ENCODE peak calls at places on chromosomes 6 and 20, in six cellular contexts. One of them, this sample, is unnamed.
A peak's percentile ranks its signal among the peaks of the same experiment; 100 is the strongest.

GRCh38 chr6:78594667-78595051 is 272.7 kb upstream of the IRAK1BP1 start:
- DNase-seq in left ventricle myocardium inferior: no peak
- DNase-seq in natural killer cell: no peak
- DNase-seq in B cell: no peak
- DNase-seq in colonic mucosa: no peak
- DNase-seq in DND-41: no peak
- DNase-seq in this sample: no peak

GRCh38 chr6:36244641-36245280 is 25.1 kb upstream of the PNPLA1 start:
- DNase-seq in natural killer cell: no peak
- DNase-seq in DND-41: no peak
- DNase-seq in B cell: no peak
- DNase-seq in left ventricle myocardium inferior: no peak
- DNase-seq in colonic mucosa: no peak
- DNase-seq in this sample: no peak

GRCh38 chr20:4814696-4815252 is 93.1 kb downstream of the PRND start:
- DNase-seq in natural killer cell: no peak
- DNase-seq in B cell: peak; percentile 75
- DNase-seq in DND-41: no peak
- DNase-seq in colonic mucosa: no peak
- DNase-seq in left ventricle myocardium inferior: peak; percentile 35
- DNase-seq in this sample: no peak

GRCh38 chr20:61502433-61502832 is 250.4 kb downstream of the CDH4 start:
- DNase-seq in colonic mucosa: no peak
- DNase-seq in left ventricle myocardium inferior: no peak
- DNase-seq in natural killer cell: no peak
- DNase-seq in B cell: no peak
- DNase-seq in DND-41: no peak
- DNase-seq in this sample: no peak

GRCh38 chr20:29689411-29690225 is 1567.8 kb upstream of the DEFB115 start:
- DNase-seq in DND-41: peak; percentile 84
- DNase-seq in colonic mucosa: no peak
- DNase-seq in B cell: no peak
- DNase-seq in left ventricle myocardium inferior: peak; percentile 28
- DNase-seq in natural killer cell: no peak
- DNase-seq in this sample: no peak

GRCh38 chr6:139256087-139256486 is 35.7 kb downstream of the TXLNB start:
- DNase-seq in colonic mucosa: no peak
- DNase-seq in natural killer cell: no peak
- DNase-seq in left ventricle myocardium inferior: no peak
- DNase-seq in DND-41: no peak
- DNase-seq in B cell: no peak
- DNase-seq in this sample: no peak

GRCh38 chr20:5886788-5887187 is 63.5 kb downstream of the TRMT6 start:
- DNase-seq in B cell: no peak
- DNase-seq in natural killer cell: no peak
- DNase-seq in DND-41: no peak
- DNase-seq in colonic mucosa: no peak
- DNase-seq in left ventricle myocardium inferior: peak; percentile 20
- DNase-seq in this sample: no peak

GRCh38 chr6:150806790-150807189 is 58.7 kb upstream of the MTHFD1L start:
- DNase-seq in natural killer cell: no peak
- DNase-seq in left ventricle myocardium inferior: no peak
- DNase-seq in B cell: no peak
- DNase-seq in DND-41: no peak
- DNase-seq in colonic mucosa: no peak
- DNase-seq in this sample: no peak

GRCh38 chr6:39003488-39003887 is 45.1 kb upstream of the GLP1R start:
- DNase-seq in natural killer cell: no peak
- DNase-seq in B cell: no peak
- DNase-seq in left ventricle myocardium inferior: no peak
- DNase-seq in DND-41: no peak
- DNase-seq in colonic mucosa: no peak
- DNase-seq in this sample: no peak

GRCh38 chr6:105151644-105152043 is 28.2 kb downstream of the POPDC3 start:
- DNase-seq in left ventricle myocardium inferior: no peak
- DNase-seq in B cell: no peak
- DNase-seq in DND-41: no peak
- DNase-seq in colonic mucosa: no peak
- DNase-seq in natural killer cell: no peak
- DNase-seq in this sample: no peak

GRCh38 chr6:55882731-55883595 is 7.6 kb upstream of the BMP5 start:
- DNase-seq in B cell: no peak
- DNase-seq in colonic mucosa: no peak
- DNase-seq in left ventricle myocardium inferior: no peak
- DNase-seq in natural killer cell: no peak
- DNase-seq in DND-41: no peak
- DNase-seq in this sample: peak; percentile 65

GRCh38 chr6:105443941-105444340 is 41.1 kb upstream of the PREP start:
- DNase-seq in B cell: no peak
- DNase-seq in DND-41: no peak
- DNase-seq in colonic mucosa: no peak
- DNase-seq in natural killer cell: no peak
- DNase-seq in left ventricle myocardium inferior: no peak
- DNase-seq in this sample: no peak

GRCh38 chr6:37324131-37325033 is 29.4 kb upstream of the RNF8 start:
- DNase-seq in colonic mucosa: no peak
- DNase-seq in natural killer cell: no peak
- DNase-seq in DND-41: no peak
- DNase-seq in B cell: no peak
- DNase-seq in left ventricle myocardium inferior: no peak
- DNase-seq in this sample: no peak

GRCh38 chr20:8205996-8206395 is 73.9 kb downstream of the PLCB1 start:
- DNase-seq in natural killer cell: no peak
- DNase-seq in DND-41: no peak
- DNase-seq in left ventricle myocardium inferior: no peak
- DNase-seq in colonic mucosa: no peak
- DNase-seq in B cell: no peak
- DNase-seq in this sample: no peak

GRCh38 chr6:41176189-41176588 is 13.3 kb upstream of the TREM2 start:
- DNase-seq in left ventricle myocardium inferior: no peak
- DNase-seq in colonic mucosa: peak; percentile 11
- DNase-seq in DND-41: no peak
- DNase-seq in natural killer cell: no peak
- DNase-seq in B cell: no peak
- DNase-seq in this sample: no peak

GRCh38 chr6:42661540-42662153 is 60.8 kb downstream of the PRPH2 start:
- DNase-seq in B cell: peak; percentile 44
- DNase-seq in natural killer cell: peak; percentile 80
- DNase-seq in DND-41: peak; percentile 81
- DNase-seq in left ventricle myocardium inferior: peak; percentile 71
- DNase-seq in colonic mucosa: peak; percentile 85
- DNase-seq in this sample: peak; percentile 14

GRCh38 chr6:39814236-39814635 is 22.1 kb downstream of the DAAM2 start:
- DNase-seq in DND-41: no peak
- DNase-seq in natural killer cell: no peak
- DNase-seq in B cell: no peak
- DNase-seq in colonic mucosa: no peak
- DNase-seq in left ventricle myocardium inferior: no peak
- DNase-seq in this sample: no peak

DNA sequence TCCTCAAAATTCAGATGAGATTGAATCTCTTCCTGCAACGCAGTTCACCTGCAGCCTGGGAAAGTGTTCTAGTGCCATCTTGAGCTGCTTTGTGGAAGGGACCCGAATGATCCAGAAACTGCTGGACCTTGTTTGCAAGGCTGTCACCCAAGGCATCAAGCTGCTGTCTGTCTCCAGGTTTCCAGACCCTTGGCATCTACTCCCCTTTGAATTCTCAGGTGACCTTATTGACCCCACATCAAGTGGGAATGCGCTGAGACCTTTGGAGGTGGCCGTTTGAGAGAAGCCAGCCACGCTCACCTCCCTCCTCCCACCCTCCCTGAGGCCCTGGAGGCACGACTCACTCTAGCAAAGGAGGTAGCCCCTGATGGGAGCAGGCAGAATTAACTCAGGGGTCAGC is 112.5 kb downstream of the EDN3 start:
- DNase-seq in natural killer cell: no peak
- DNase-seq in colonic mucosa: no peak
- DNase-seq in left ventricle myocardium inferior: no peak
- DNase-seq in B cell: no peak
- DNase-seq in DND-41: no peak
- DNase-seq in this sample: no peak
- TF ChIP-seq CTCF in natural killer cell: no peak
- TF ChIP-seq CTCF in colonic mucosa: no peak
- TF ChIP-seq CTCF in left ventricle myocardium inferior: no peak
- TF ChIP-seq CTCF in B cell: no peak
- TF ChIP-seq CTCF in DND-41: peak; percentile 41
- TF ChIP-seq CTCF in this sample: no peak

GRCh38 chr6:130730600-130730999 is 96.6 kb upstream of the SMLR1 start:
- DNase-seq in DND-41: no peak
- DNase-seq in natural killer cell: no peak
- DNase-seq in colonic mucosa: no peak
- DNase-seq in B cell: no peak
- DNase-seq in left ventricle myocardium inferior: no peak
- DNase-seq in this sample: no peak

DNA sequence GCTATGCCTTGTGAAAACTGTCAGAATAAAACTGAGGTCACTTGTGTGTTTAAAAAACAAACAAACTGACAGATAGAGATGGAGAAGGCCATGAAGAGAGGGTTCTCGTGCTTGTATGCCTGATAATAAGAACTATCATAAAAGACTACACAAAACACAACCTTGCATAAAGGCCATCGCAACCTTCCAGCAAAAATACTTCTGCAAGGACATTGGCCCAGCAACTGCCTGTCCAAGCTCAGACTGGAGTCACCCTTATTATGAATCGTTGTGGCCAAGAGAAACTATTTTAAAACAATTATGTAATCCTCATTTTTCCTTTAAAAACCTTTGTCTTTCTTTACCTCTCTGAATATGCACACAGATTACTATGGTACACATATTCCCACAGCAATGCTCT is 93.0 kb upstream of the SMLR1 start:
- DNase-seq in DND-41: no peak
- DNase-seq in natural killer cell: no peak
- DNase-seq in left ventricle myocardium inferior: no peak
- DNase-seq in B cell: no peak
- DNase-seq in colonic mucosa: no peak
- DNase-seq in this sample: no peak
- TF ChIP-seq CTCF in DND-41: no peak
- TF ChIP-seq CTCF in natural killer cell: no peak
- TF ChIP-seq CTCF in left ventricle myocardium inferior: no peak
- TF ChIP-seq CTCF in B cell: no peak
- TF ChIP-seq CTCF in colonic mucosa: no peak
- TF ChIP-seq CTCF in this sample: no peak

DNA sequence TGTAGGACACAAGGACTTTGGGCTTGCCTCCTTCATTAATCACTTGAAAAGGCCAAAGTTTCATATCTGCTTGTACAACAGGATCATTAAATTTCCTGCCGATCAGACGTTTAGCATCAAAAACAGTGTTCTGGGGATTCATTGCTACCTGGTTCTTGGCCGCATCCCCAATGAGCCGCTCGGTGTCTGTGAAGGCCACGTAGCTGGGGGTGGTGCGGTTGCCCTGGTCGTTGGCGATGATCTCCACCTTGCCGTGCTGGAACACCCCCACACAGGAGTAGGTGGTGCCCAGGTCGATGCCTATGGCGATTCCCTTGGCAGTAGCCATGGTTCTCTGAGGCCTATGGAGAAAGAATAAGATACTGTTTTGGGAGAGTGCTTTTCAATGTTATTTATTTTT is 3.4 kb downstream of the HSPA1L start:
- DNase-seq in colonic mucosa: no peak
- DNase-seq in B cell: no peak
- DNase-seq in DND-41: no peak
- DNase-seq in left ventricle myocardium inferior: no peak
- DNase-seq in natural killer cell: no peak
- DNase-seq in this sample: no peak
- TF ChIP-seq CTCF in colonic mucosa: no peak
- TF ChIP-seq CTCF in B cell: no peak
- TF ChIP-seq CTCF in DND-41: no peak
- TF ChIP-seq CTCF in left ventricle myocardium inferior: no peak
- TF ChIP-seq CTCF in natural killer cell: no peak
- TF ChIP-seq CTCF in this sample: no peak

GRCh38 chr6:57221191-57221935 is 744 bp downstream of the RAB23 start:
- DNase-seq in left ventricle myocardium inferior: peak; percentile 51
- DNase-seq in DND-41: peak; percentile 66
- DNase-seq in B cell: no peak
- DNase-seq in natural killer cell: peak; percentile 31
- DNase-seq in colonic mucosa: peak; percentile 80
- DNase-seq in this sample: no peak
- TF ChIP-seq CTCF in left ventricle myocardium inferior: peak; percentile 56
- TF ChIP-seq CTCF in DND-41: peak; percentile 49
- TF ChIP-seq CTCF in B cell: peak; percentile 59
- TF ChIP-seq CTCF in natural killer cell: no peak
- TF ChIP-seq CTCF in colonic mucosa: peak; percentile 40
- TF ChIP-seq CTCF in this sample: peak; percentile 49

GRCh38 chr20:33076662-33077398 is 2.6 kb upstream of the BPIFB4 start:
- DNase-seq in natural killer cell: no peak
- DNase-seq in colonic mucosa: no peak
- DNase-seq in DND-41: peak; percentile 24
- DNase-seq in B cell: no peak
- DNase-seq in left ventricle myocardium inferior: no peak
- DNase-seq in this sample: no peak
- TF ChIP-seq CTCF in natural killer cell: no peak
- TF ChIP-seq CTCF in colonic mucosa: no peak
- TF ChIP-seq CTCF in DND-41: peak; percentile 67
- TF ChIP-seq CTCF in B cell: peak; percentile 31
- TF ChIP-seq CTCF in left ventricle myocardium inferior: peak; percentile 37
- TF ChIP-seq CTCF in this sample: no peak